ENCODE peak calls at places on chromosomes 11 and 22, in five cellular contexts. I, N, P, B and R are unnamed samples.

GRCh38 chr11:20207781-20208621 is 47.7 kb upstream of the DBX1 start:
- DNase-seq in I (no peak), N (no peak), P (no peak), B (peak), R (no peak)

GRCh38 chr11:73147771-73148681 is 5.9 kb upstream of the FCHSD2 start:
- DNase-seq in I (no peak), N (no peak), P (peak), B (no peak), R (peak)

GRCh38 chr11:10478066-10478465 is 23.0 kb downstream of the AMPD3 start:
- DNase-seq in I (no peak), N (no peak), P (no peak), B (no peak), R (no peak)

GRCh38 chr22:31870890-31871289 is 73.4 kb upstream of the YWHAH start:
- DNase-seq in I (peak), N (peak), P (no peak), B (peak), R (no peak)

GRCh38 chr11:329886-330253 is 9.2 kb upstream of the IFITM3 start:
- DNase-seq in I (no peak), N (no peak), P (no peak), B (no peak), R (no peak)

GRCh38 chr11:74417379-74417804 is 19.2 kb upstream of the PGM2L1 start:
- DNase-seq in I (no peak), N (no peak), P (no peak), B (no peak), R (no peak)

GRCh38 chr11:129063118-129063517 is 120.4 kb upstream of the TP53AIP1 start:
- DNase-seq in I (no peak), N (no peak), P (no peak), B (no peak), R (no peak)

GRCh38 chr22:42473484-42474193 is 41.4 kb upstream of the NFAM1 start:
- DNase-seq in I (peak), N (peak), P (no peak), B (peak), R (no peak)

GRCh38 chr11:1567052-1567720 is 4.9 kb downstream of the DUSP8 start:
- DNase-seq in I (no peak), N (no peak), P (no peak), B (no peak), R (no peak)

GRCh38 chr22:49948958-49949913 is 11.3 kb upstream of the PIM3 start:
- DNase-seq in I (no peak), N (no peak), P (no peak), B (no peak), R (no peak)
- H3K4me3 ChIP-seq in I (no peak), N (no peak), P (no peak), B (no peak), R (no peak)

GRCh38 chr11:79060081-79060480 is 380.7 kb downstream of the TENM4 start:
- DNase-seq in I (no peak), N (no peak), P (no peak), B (no peak), R (no peak)

GRCh38 chr11:79060534-79060933 is 380.3 kb downstream of the TENM4 start:
- DNase-seq in I (no peak), N (no peak), P (no peak), B (no peak), R (no peak)

GRCh38 chr11:79059171-79059570 is 381.7 kb downstream of the TENM4 start:
- DNase-seq in I (no peak), N (no peak), P (no peak), B (no peak), R (no peak)

GRCh38 chr11:79066456-79067354 is 374.1 kb downstream of the TENM4 start:
- DNase-seq in I (no peak), N (no peak), P (no peak), B (no peak), R (no peak)

GRCh38 chr11:79062814-79063762 is 377.7 kb downstream of the TENM4 start:
- DNase-seq in I (peak), N (peak), P (no peak), B (no peak), R (no peak)
- TF ChIP-seq CTCF in I (peak), N (peak), P (peak), B (peak), R (no peak)

DNA sequence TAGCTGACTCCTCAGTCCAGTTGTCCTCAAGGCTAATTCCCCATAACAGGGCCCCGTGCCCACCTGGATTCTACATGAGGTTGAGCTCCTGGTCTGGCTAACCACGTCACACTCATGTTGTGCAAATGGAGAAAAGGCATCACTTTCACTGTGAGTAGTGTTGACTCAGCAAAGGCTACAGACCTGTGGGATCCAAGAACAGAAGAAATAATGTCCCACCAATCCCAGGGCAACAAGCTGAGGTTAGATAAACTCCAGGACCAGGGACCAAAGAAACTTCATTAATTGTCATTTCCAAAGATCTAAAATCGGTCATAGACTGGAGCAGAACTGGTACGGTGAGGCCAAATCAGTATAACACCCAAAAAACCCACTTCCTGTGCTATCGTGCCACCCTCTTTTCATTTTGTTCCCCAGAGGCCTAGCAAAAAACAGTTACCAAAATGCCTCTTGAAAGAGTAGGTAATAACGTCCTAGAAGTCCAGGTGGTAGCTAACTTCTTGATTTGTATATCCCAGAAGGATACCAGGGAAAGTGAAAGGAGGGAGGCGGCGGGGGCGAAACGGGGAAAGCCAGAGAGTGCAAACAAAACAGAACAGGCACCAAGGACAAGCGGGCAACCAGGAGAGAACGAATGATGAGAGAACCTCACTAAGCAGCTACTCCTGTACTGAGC is 1.4 kb downstream of the PCSK7 start:
- DNase-seq in I (no peak), N (no peak), P (no peak), B (no peak), R (no peak)
- H3K4me3 ChIP-seq in I (peak), N (peak), P (peak), B (peak), R (peak)

GRCh38 chr22:47397673-47398072 is 635.2 kb downstream of the TBC1D22A start:
- DNase-seq in I (no peak), N (no peak), P (no peak), B (no peak), R (no peak)
- TF ChIP-seq CTCF in I (no peak), N (no peak), P (no peak), B (no peak), R (no peak)

GRCh38 chr11:65559951-65560537 is 1.9 kb upstream of the LTBP3 start:
- DNase-seq in I (peak), N (peak), P (no peak), B (peak), R (peak)

GRCh38 chr11:65558002-65558784 is at the start of gene LTBP3:
- DNase-seq in I (peak), N (peak), P (peak), B (peak), R (no peak)

GRCh38 chr11:65559535-65559934 is 1.4 kb upstream of the LTBP3 start:
- DNase-seq in I (no peak), N (no peak), P (no peak), B (no peak), R (no peak)

GRCh38 chr11:65557280-65558001 is 718 bp downstream of the LTBP3 start:
- DNase-seq in I (no peak), N (peak), P (no peak), B (peak), R (no peak)

GRCh38 chr11:65558785-65559509 is 788 bp upstream of the LTBP3 start:
- DNase-seq in I (peak), N (peak), P (peak), B (peak), R (no peak)
- H3K4me3 ChIP-seq in I (peak), N (peak), P (peak), B (no peak), R (peak)

GRCh38 chr22:22359465-22359864 is 114.9 kb downstream of the VPREB1 start:
- DNase-seq in I (no peak), N (no peak), P (no peak), B (no peak), R (no peak)

GRCh38 chr22:22358686-22359085 is 114.1 kb downstream of the VPREB1 start:
- DNase-seq in I (no peak), N (no peak), P (no peak), B (no peak), R (no peak)

GRCh38 chr22:22355233-22355834 is 110.7 kb downstream of the VPREB1 start:
- DNase-seq in I (no peak), N (no peak), P (no peak), B (no peak), R (no peak)

GRCh38 chr22:22358136-22358535 is 113.5 kb downstream of the VPREB1 start:
- DNase-seq in I (no peak), N (no peak), P (no peak), B (no peak), R (no peak)

GRCh38 chr22:22357024-22357868 is 112.7 kb downstream of the VPREB1 start:
- DNase-seq in I (peak), N (peak), P (peak), B (peak), R (no peak)
- TF ChIP-seq CTCF in I (peak), N (peak), P (peak), B (peak), R (peak)

GRCh38 chr11:99422581-99423434 is 402.1 kb downstream of the CNTN5 start:
- DNase-seq in I (no peak), N (no peak), P (no peak), B (peak), R (no peak)
- H3K4me3 ChIP-seq in I (no peak), N (no peak), P (no peak), B (no peak), R (no peak)

GRCh38 chr11:118997627-118998387 is at the start of gene CENATAC:
- DNase-seq in I (peak), N (peak), P (peak), B (peak), R (peak)
- TF ChIP-seq CTCF in I (no peak), N (no peak), P (no peak), B (no peak), R (no peak)

GRCh38 chr11:100970273-100971164 is 159.1 kb downstream of the PGR start:
- DNase-seq in I (no peak), N (peak), P (no peak), B (peak), R (no peak)

GRCh38 chr11:100969008-100969407 is 160.6 kb downstream of the PGR start:
- DNase-seq in I (no peak), N (no peak), P (no peak), B (no peak), R (no peak)

GRCh38 chr11:100966366-100966765 is 163.2 kb downstream of the PGR start:
- DNase-seq in I (no peak), N (no peak), P (no peak), B (no peak), R (no peak)

GRCh38 chr11:100972046-100972445 is 157.6 kb downstream of the PGR start:
- DNase-seq in I (no peak), N (no peak), P (no peak), B (peak), R (no peak)
- H3K4me3 ChIP-seq in I (no peak), N (no peak), P (no peak), B (no peak), R (no peak)

GRCh38 chr11:88404363-88404762 is 66.8 kb upstream of the CTSC start:
- DNase-seq in I (no peak), N (no peak), P (no peak), B (no peak), R (no peak)

GRCh38 chr11:88402784-88403183 is 65.2 kb upstream of the CTSC start:
- DNase-seq in I (peak), N (peak), P (no peak), B (peak), R (no peak)

GRCh38 chr11:88404932-88405710 is 67.6 kb upstream of the CTSC start:
- DNase-seq in I (no peak), N (no peak), P (no peak), B (no peak), R (no peak)

GRCh38 chr11:88406871-88407270 is 69.3 kb upstream of the CTSC start:
- DNase-seq in I (no peak), N (no peak), P (no peak), B (no peak), R (no peak)

GRCh38 chr11:88405853-88406252 is 68.3 kb upstream of the CTSC start:
- DNase-seq in I (no peak), N (no peak), P (no peak), B (no peak), R (no peak)
- TF ChIP-seq CTCF in I (no peak), N (no peak), P (no peak), B (no peak), R (no peak)